ENCODE peak calls at places on chromosomes 3 and 15, in four cellular contexts. N is IMR-90, Q is fibroblast of pulmonary artery, U is GM23248. R is an unnamed sample.

GRCh38 chr3:44969170-44969569 is 6.8 kb downstream of the ZDHHC3 start:
- DNase-seq in N (no peak), U (no peak), Q (no peak), R (no peak)

GRCh38 chr3:131795382-131796085 is 239.3 kb downstream of the CPNE4 start:
- DNase-seq in U (no peak), Q (peak), N (no peak), R (peak)

GRCh38 chr3:31379598-31379997 is 153.1 kb upstream of the STT3B start:
- DNase-seq in U (peak), Q (peak), N (no peak), R (no peak)

GRCh38 chr15:38474155-38474757 is 20.3 kb downstream of the FAM98B start:
- DNase-seq in N (peak), U (peak), Q (peak), R (peak)

GRCh38 chr15:68313501-68314390 is 36.2 kb downstream of the FEM1B start:
- DNase-seq in N (no peak), U (no peak), Q (no peak), R (no peak)

GRCh38 chr3:8713901-8714759 is 19.5 kb upstream of the CAV3 start:
- DNase-seq in N (no peak), U (peak), Q (peak), R (no peak)

GRCh38 chr15:55407631-55407948 is 569 bp downstream of the CCPG1 start:
- DNase-seq in Q (peak), N (peak), U (peak), R (peak)

GRCh38 chr3:69855436-69856162 is 116.3 kb downstream of the MITF start:
- DNase-seq in Q (peak), N (peak), U (peak), R (peak)

GRCh38 chr3:177676947-177677587 is 479.8 kb upstream of the TBL1XR1 start:
- DNase-seq in U (no peak), Q (no peak), N (no peak), R (no peak)

GRCh38 chr15:52370010-52370409 is 74.4 kb upstream of the MYO5C start:
- DNase-seq in U (peak), Q (no peak), N (peak), R (no peak)

DNA sequence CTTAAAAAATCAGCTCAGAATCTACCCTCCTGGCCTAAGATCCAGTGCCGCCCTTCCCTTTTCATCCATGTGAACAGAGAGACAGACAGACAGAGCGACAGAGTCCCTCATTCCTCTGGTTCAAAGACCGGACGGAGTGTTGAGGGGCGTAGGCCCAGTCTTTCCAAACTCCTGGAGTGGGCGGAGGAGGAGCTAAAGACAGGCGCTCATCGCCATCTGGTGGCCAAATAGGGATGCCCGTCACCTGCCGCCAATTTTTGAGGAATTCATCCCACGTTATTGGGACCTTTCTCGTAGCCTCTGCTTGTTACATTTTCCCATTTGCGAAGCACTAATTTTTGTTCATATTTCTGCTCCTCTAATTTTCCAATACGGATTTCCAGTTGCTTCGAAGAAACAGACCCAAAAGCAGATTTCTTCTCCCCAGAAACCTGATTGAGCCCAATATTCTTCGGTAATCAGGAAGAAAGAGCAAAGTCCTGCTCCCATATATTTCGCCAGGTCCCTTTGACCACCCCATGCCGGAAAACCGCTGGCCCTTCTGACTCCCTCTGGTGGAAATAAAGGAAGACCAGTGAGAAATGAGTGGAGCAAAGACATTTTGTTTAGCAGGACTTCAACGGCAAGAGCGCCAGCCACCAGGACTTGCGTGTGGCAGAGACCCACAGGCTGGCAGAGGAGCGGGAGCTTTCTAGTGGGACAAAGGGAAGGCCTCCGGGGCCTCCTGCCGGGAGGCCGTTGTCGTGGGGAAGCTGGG is 88.0 kb downstream of the LRRK1 start:
- DNase-seq in U (peak), N (peak), Q (peak), R (peak)
- H3K4me3 ChIP-seq in U (no peak), N (no peak), Q (no peak), R (no peak)

DNA sequence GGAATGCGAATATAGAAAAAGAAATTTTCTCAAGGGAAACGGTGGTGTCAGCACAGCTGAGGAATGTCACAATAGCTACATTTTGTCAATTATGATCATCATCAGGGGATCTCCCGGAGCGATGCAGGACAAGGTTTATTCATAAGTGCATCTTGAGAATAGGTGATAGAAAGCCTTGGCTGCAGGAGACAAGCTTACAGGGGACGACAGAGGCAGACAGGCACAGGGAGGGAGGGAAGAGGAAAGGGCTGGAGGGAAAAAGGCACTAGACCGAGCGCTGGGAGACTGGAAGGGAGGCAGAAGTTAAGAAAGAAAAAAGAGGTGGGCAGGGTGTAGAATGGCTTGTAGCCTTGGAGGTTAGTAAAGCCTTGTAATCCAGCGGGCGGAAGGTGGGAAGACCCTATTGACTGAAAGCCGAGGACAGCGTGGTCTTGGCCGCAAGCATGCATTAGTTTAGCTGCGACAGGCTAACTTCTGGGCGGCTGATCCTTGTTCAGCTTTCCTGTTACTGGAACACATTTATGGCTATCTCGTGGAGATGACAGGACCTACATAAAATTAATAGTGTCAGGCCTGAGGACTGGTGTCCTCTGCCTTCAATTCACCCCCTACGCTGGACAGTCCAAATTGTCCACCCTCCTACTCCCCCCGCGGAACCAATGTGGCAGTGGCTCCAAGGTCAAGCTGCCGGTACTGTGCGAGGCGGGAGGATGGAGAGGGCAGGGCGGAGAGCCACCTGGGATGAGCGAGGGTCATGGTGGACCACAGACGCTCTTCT is 1.5 kb upstream of the NECTIN3 start:
- DNase-seq in Q (peak), N (peak), U (peak), R (peak)
- H3K4me3 ChIP-seq in Q (peak), N (peak), U (peak), R (peak)

DNA sequence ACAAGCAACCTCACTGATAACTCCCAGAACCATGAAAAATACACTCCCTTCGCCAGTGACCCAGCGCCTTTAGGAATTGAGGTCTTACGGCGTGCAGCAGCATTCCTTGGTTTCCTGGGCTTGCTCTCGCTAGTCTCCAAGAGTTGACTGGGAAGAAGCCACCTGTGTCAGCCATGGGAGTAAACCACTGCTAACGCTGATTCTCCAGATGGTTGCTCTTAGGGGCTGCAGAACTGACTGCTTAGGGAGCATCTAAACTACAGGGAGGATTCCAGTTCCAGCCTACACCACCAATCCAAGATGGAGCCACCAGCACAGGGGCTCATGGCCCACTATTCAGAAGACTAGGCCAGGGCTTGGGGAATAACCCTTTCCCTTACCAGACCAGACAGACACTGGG is 2.4 kb downstream of the RBPMS2 start:
- DNase-seq in Q (no peak), N (no peak), U (no peak), R (no peak)
- H3K4me3 ChIP-seq in Q (no peak), N (no peak), U (no peak), R (no peak)

DNA sequence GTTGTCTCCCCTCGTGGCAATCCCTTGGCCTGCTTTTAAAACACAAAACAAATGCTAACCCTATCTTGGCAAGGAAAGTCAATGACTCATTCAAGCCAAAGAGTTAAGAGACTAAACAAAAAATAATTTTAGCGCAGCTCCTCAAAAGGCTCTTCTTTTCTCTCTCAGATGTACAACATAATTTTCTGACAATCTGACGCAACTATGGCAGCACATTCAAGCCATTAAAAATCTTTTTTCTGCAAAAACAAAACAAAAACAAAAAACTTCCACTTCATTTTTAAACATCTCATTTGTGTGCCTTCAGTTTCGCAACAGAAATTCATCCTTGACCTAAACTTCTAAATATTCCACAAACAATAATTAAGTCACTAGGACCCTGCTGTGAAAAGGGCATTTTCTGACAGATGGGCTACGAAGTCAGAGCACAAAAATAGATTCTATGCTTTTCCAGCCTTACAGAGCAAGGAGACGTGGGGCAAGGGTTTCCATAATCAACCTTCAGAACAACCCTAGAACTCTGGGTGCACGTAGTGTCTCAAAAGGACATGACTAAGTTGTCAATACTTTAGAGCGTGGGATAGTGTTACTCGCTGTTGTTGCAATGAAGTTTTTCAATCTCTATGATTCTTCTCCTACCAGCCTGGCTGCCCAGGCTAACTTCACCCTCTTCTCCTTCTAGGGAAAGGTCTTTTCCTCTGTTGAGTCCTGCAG is 84.3 kb downstream of the MB21D2 start:
- DNase-seq in N (peak), U (peak), Q (peak), R (peak)
- H3K4me3 ChIP-seq in N (peak), U (peak), Q (no peak), R (peak)

GRCh38 chr3:46972396-46972795 is 4.1 kb downstream of the CCDC12 start:
- DNase-seq in N (no peak), Q (no peak), U (no peak), R (no peak)

GRCh38 chr3:46971151-46971550 is 5.4 kb downstream of the CCDC12 start:
- DNase-seq in U (no peak), Q (no peak), N (no peak), R (no peak)

GRCh38 chr3:46971742-46972141 is 4.8 kb downstream of the CCDC12 start:
- DNase-seq in U (no peak), Q (no peak), N (no peak), R (no peak)

GRCh38 chr3:46968783-46969428 is 7.6 kb downstream of the CCDC12 start:
- DNase-seq in Q (no peak), N (no peak), U (no peak), R (no peak)

DNA sequence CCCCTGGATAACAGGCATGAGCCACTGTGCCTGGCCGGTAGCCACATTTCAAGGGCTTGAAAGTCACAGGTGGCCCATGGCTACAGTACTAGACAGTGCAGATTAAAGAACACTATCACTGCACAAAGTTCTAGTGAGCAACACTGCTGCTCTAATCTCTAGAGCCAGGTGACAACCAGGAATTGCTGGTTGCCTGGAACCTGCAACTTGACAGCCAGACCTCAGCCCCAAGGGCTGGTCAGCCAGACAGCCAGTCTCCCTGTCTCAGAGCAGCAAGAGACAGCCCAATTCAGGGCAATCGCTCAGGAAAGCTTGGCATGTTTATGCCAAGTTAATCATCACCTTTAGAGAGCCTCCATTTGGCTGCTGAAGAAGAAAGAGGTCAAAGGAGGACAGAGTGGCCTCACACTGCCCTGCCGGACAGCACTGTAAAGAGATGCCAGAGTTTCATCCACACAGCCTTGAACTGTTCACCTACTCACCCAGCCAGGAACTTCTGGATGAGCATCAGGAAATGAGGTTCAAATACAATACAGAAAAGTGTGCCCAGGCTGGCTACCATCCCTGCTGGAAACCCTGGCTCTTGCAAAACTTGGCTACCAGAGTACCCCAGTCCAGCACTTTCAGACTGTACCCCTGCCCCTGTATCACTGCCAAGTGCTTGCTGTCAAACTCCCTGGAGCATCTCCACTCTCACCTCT is 6.0 kb downstream of the CCDC12 start:
- DNase-seq in U (peak), Q (no peak), N (no peak), R (peak)
- H3K4me3 ChIP-seq in U (no peak), Q (no peak), N (no peak), R (no peak)

DNA sequence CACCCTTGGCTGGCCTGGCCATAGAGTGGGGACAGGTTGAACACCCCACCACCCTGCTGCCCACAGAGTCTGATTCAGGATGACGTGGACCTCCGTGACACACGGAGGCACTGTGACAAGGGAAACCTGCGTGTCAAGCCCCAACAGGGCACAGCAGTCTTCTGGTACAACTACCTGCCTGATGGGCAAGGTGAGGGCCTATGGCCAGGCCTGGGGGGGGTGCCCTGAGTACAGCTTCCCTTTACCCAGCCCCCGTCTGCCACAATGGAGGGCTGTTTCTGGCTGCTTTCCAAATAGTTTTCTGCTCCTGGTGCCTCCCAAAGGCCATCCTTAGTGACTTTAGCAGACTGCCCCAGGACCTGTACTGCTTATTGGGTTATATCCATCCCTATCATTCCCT is 1.2 kb upstream of the WDR6 start:
- DNase-seq in N (no peak), U (no peak), Q (no peak), R (no peak)
- H3K4me3 ChIP-seq in N (no peak), U (peak), Q (peak), R (peak)

GRCh38 chr3:122893754-122894668 is 99.1 kb downstream of the SLC49A4 start:
- DNase-seq in N (peak), Q (no peak), U (peak), R (no peak)
- H3K4me3 ChIP-seq in N (no peak), Q (no peak), U (no peak), R (no peak)

GRCh38 chr3:111861396-111861795 is 2.3 kb downstream of the PHLDB2 start:
- DNase-seq in N (no peak), U (peak), Q (peak), R (no peak)
- H3K4me3 ChIP-seq in N (peak), U (peak), Q (peak), R (peak)

R was measured in fibroblast of villous mesenchyme.